ENCODE peak calls at places on chromosomes 7 and 10, in ten cellular contexts. B is epithelial cell of esophagus; F is right atrium auricular region; E is psoas muscle; X is fibroblast of lung; N is WERI-Rb-1; H is fibroblast of mammary gland; O is lower lobe of right lung; I is cardiac fibroblast; Y is CD8-positive, alpha-beta T cell. Q is an unnamed sample.
A peak's percentile ranks its signal among the peaks of the same experiment; 100 is the strongest.

GRCh38 chr7:149724661-149725425 is 48.5 kb downstream of the ZNF467 start:
- DNase-seq in E (no peak), F (no peak), H (no peak), I (no peak), X (no peak), B (no peak), Y (no peak), N (no peak), O (peak; percentile 34), Q (no peak)

GRCh38 chr7:2208712-2209111 is 24.0 kb downstream of the MAD1L1 start:
- DNase-seq in X (no peak), I (no peak), H (no peak), F (no peak), B (no peak), Y (no peak), E (no peak), O (peak; percentile 41), N (no peak), Q (no peak)

GRCh38 chr7:31735991-31736982 is 49.3 kb downstream of the PPP1R17 start:
- DNase-seq in O (no peak), N (peak; percentile 68), Y (no peak), B (peak; percentile 75), H (peak; percentile 52), I (peak; percentile 65), F (peak; percentile 76), E (no peak), X (peak; percentile 42), Q (peak; percentile 20)

GRCh38 chr10:62384447-62385081 is 10.4 kb downstream of the ZNF365 start:
- DNase-seq in B (peak; percentile 54), N (no peak), I (no peak), F (no peak), X (peak; percentile 51), Y (no peak), O (no peak), H (peak; percentile 11), E (no peak), Q (no peak)

GRCh38 chr10:133159950-133160812 is at the start of gene KNDC1:
- DNase-seq in B (no peak), N (peak; percentile 50), I (peak; percentile 32), H (peak; percentile 5), E (no peak), X (peak; percentile 23), O (peak; percentile 49), F (no peak), Y (no peak), Q (no peak)

GRCh38 chr10:59847326-59847725 is 59.0 kb downstream of the CCDC6 start:
- DNase-seq in Y (no peak), X (no peak), H (no peak), O (no peak), I (no peak), B (no peak), N (no peak), F (no peak), E (no peak), Q (no peak)

GRCh38 chr10:90985301-90985700 is 64.4 kb upstream of the ANKRD1 start:
- DNase-seq in I (no peak), N (no peak), F (no peak), B (no peak), X (no peak), O (no peak), E (no peak), Y (no peak), H (no peak), Q (no peak)

GRCh38 chr10:128854965-128855364 is 612.1 kb upstream of the MGMT start:
- DNase-seq in H (peak; percentile 1), X (peak; percentile 52), I (peak; percentile 93), Y (no peak), B (no peak), N (no peak), E (peak; percentile 89), O (peak; percentile 81), F (peak; percentile 94), Q (peak; percentile 91)

GRCh38 chr7:22969010-22969431 is 44.9 kb downstream of the HYCC1 start:
- DNase-seq in I (no peak), B (no peak), N (no peak), Y (no peak), F (no peak), H (no peak), X (no peak), E (peak; percentile 66), O (peak; percentile 66), Q (no peak)

GRCh38 chr10:128125416-128125943 is 743 bp downstream of the MKI67 start:
- DNase-seq in E (no peak), N (peak; percentile 13), F (no peak), X (peak; percentile 16), Y (no peak), O (peak; percentile 50), I (no peak), H (no peak), B (peak; percentile 40), Q (no peak)

GRCh38 chr7:47088329-47089067 is 493.4 kb downstream of the TNS3 start:
- DNase-seq in I (peak; percentile 80), F (no peak), X (peak; percentile 53), H (peak; percentile 62), Y (no peak), O (peak; percentile 55), E (peak; percentile 61), N (peak; percentile 42), B (peak; percentile 48), Q (peak; percentile 49)

GRCh38 chr7:113015038-113015645 is 71.5 kb downstream of the GPR85 start:
- DNase-seq in I (peak; percentile 52), O (no peak), H (peak; percentile 61), Y (no peak), F (no peak), E (no peak), B (peak; percentile 57), X (peak; percentile 18), N (no peak), Q (no peak)

GRCh38 chr10:49176310-49177268 is 11.6 kb downstream of the TMEM273 start:
- DNase-seq in N (no peak), B (no peak), H (no peak), Y (no peak), I (no peak), E (peak; percentile 63), F (no peak), O (no peak), X (no peak), Q (peak; percentile 60)

GRCh38 chr7:26375604-26376207 is 84.0 kb downstream of the SNX10 start:
- DNase-seq in I (no peak), B (no peak), F (no peak), E (no peak), Y (no peak), O (no peak), N (no peak), X (no peak), H (no peak), Q (no peak)

GRCh38 chr10:92450896-92451295 is 123.0 kb downstream of the IDE start:
- DNase-seq in N (no peak), F (no peak), E (no peak), O (no peak), B (no peak), Y (no peak), H (no peak), X (no peak), I (no peak), Q (no peak)

GRCh38 chr7:27171636-27172387 is 2.3 kb downstream of the HOXA10 start:
- DNase-seq in X (no peak), H (peak; percentile 41), B (no peak), E (peak; percentile 49), N (no peak), I (no peak), O (no peak), Y (no peak), F (no peak), Q (peak; percentile 5)

GRCh38 chr7:149701495-149702240 is 71.7 kb downstream of the ZNF467 start:
- DNase-seq in Y (no peak), X (no peak), N (no peak), I (no peak), F (no peak), H (no peak), O (no peak), B (no peak), E (no peak), Q (no peak)

DNA sequence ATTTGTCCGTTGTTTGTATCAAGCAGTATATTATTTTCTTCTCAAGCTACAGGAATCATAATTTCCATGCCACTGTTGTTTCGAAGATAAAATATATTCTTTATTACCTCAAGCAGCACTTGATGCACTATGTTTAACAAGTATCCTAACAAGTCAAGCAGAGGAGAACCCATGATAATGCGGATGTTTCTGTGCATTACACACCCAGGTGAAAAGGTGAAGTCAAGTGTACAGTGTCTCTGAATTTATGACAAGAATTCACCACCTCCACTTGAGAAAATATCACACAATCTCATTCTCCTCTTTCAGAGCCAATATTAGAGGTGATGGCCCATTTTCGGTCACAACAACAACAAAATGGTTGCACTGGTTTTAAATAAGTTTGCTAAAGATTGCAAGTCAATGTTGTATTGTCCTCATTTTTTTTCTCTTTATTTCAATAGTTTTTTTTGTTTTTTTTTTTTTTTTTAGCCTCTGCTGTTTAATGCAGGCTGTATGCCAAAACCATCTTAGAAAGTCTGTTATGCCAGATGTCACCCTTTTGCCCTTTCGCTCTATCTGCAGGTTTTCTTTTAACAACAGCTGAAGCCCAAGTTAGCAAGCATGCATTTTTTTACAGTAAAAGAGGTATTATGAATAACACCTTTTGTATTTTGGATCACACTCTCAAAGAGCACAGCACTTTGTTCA is 568.7 kb upstream of the LRRN3 start:
- DNase-seq in N (no peak), O (no peak), F (no peak), X (peak; percentile 52), B (no peak), I (no peak), Y (no peak), H (no peak), E (no peak), Q (no peak)
- H3K4me3 ChIP-seq in N (peak overlapping the region; percentile 15), O (no peak overlapping the region), F (no peak overlapping the region), X (no peak overlapping the region), B (no peak overlapping the region), I (no peak overlapping the region), Y (no peak overlapping the region), H (no peak overlapping the region), E (no peak overlapping the region), Q (no peak overlapping the region)

GRCh38 chr7:107048783-107049418 is 4.4 kb downstream of the PRKAR2B start:
- DNase-seq in N (no peak), X (no peak), F (no peak), E (no peak), B (no peak), Y (no peak), O (no peak), I (no peak), H (no peak), Q (no peak)
- TF ChIP-seq CTCF in N (no peak), X (no peak), F (no peak), E (no peak), B (no peak), Y (no peak), O (no peak), I (no peak), H (no peak), Q (no peak)

DNA sequence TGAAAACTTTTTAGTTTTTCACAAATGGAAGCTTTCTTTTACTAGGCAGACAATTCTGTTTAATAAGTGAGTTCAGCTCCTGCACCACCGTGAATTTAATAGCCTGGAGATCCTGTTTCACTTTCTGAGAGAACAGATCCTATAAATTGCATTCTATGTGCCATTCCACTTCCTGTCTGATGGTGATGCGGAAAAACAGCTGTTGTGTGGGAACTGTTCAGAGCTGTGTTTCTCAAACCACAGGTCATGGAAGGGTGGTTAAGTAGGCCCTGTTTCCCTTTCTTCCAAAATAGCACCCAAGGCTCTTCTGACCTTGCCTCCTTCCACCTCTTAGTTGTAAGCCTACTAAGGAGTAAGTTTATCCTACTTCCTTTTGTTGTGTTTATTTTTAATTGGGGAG is 97.2 kb upstream of the DKK1 start:
- DNase-seq in E (no peak), N (no peak), F (no peak), X (peak; percentile 51), I (peak; percentile 87), O (no peak), Y (no peak), B (peak; percentile 22), H (peak; percentile 71), Q (no peak)
- H3K4me3 ChIP-seq in E (no peak overlapping the region), N (no peak overlapping the region), F (no peak overlapping the region), X (no peak overlapping the region), I (no peak overlapping the region), O (no peak overlapping the region), Y (no peak overlapping the region), B (no peak overlapping the region), H (no peak overlapping the region), Q (no peak overlapping the region)

GRCh38 chr10:137031-137430 is 1.8 kb downstream of the ZMYND11 start:
- DNase-seq in I (no peak), X (peak; percentile 18), F (no peak), Y (peak; percentile 22), E (no peak), O (no peak), H (peak; percentile 41), B (peak; percentile 40), N (peak; percentile 22), Q (no peak)
- TF ChIP-seq CTCF in I (peak; percentile 54), X (peak; percentile 27), F (peak; percentile 29), Y (peak; percentile 61), E (peak; percentile 26), O (peak; percentile 40), H (peak; percentile 39), B (peak; percentile 42), N (no peak), Q (peak; percentile 40)